ENCODE peak calls at places on chromosomes 3 and 15, in five cellular contexts. T is GM23338, C is MM.1S, I is neural progenitor cell, U is PC-3. X is an unnamed sample. For H3F3A, the result is how much of the 10 kb centered on the place peaks cover.

GRCh38 chr3:144112437-144112836 is 140.8 kb downstream of the DIPK2A start:
- DNase-seq in C (no peak), U (no peak), I (no peak), T (no peak), X (no peak)

GRCh38 chr3:186209810-186210752 is 101.2 kb upstream of the ETV5 start:
- DNase-seq in U (peak), T (peak), I (peak), C (no peak), X (peak)

GRCh38 chr15:82572311-82572710 is 32.1 kb upstream of the RPS17 start:
- DNase-seq in T (no peak), C (no peak), I (no peak), U (no peak), X (no peak)

GRCh38 chr3:46673151-46674030 is 20.1 kb downstream of the ALS2CL start:
- DNase-seq in C (no peak), T (no peak), U (no peak), I (no peak), X (no peak)

GRCh38 chr3:11601446-11602241 is 42.1 kb downstream of the VGLL4 start:
- DNase-seq in C (no peak), I (no peak), U (peak), T (no peak), X (no peak)

GRCh38 chr3:17581421-17582080 is 160.9 kb downstream of the TBC1D5 start:
- DNase-seq in C (no peak), U (peak), I (no peak), T (no peak), X (no peak)

GRCh38 chr15:37765809-37766208 is 168.6 kb upstream of the TMCO5A start:
- DNase-seq in I (no peak), U (no peak), C (peak), T (peak), X (no peak)

GRCh38 chr15:56468271-56468912 is 3.5 kb upstream of the MNS1 start:
- DNase-seq in U (no peak), I (no peak), T (no peak), C (peak), X (no peak)

GRCh38 chr3:192331749-192332385 is 395.5 kb downstream of the FGF12 start:
- DNase-seq in T (no peak), U (no peak), I (no peak), C (peak), X (no peak)

GRCh38 chr3:23804441-23805227 is 1.1 kb upstream of the UBE2E1 start:
- DNase-seq in I (no peak), C (no peak), T (no peak), U (peak), X (peak)

GRCh38 chr3:188707396-188708288 is 464.1 kb upstream of the TPRG1 start:
- DNase-seq in C (no peak), T (no peak), I (no peak), U (no peak), X (no peak)

GRCh38 chr3:146814601-146815315 is 209.6 kb upstream of the PLSCR5 start:
- DNase-seq in T (peak), C (no peak), U (no peak), I (no peak), X (no peak)

GRCh38 chr3:15428539-15428938 is 1.1 kb downstream of the EAF1 start:
- DNase-seq in U (peak), I (no peak), C (no peak), T (no peak), X (peak)

GRCh38 chr15:55289573-55290360 is at the start of gene RAB27A:
- DNase-seq in C (peak), T (peak), U (peak), I (peak), X (peak)

GRCh38 chr3:153503873-153504272 is 341.8 kb downstream of the RAP2B start:
- DNase-seq in I (no peak), T (no peak), U (peak), C (no peak), X (no peak)

GRCh38 chr3:56989434-56990294 is 70.8 kb upstream of the SPATA12 start:
- DNase-seq in I (no peak), T (no peak), U (no peak), C (no peak), X (no peak)

GRCh38 chr15:39461536-39462140 is 119.2 kb upstream of the THBS1 start:
- DNase-seq in C (no peak), I (no peak), T (no peak), U (no peak), X (no peak)

GRCh38 chr15:78492841-78493240 is 14.5 kb upstream of the HYKK start:
- DNase-seq in T (no peak), C (no peak), U (no peak), I (no peak), X (no peak)

GRCh38 chr15:71112429-71112828 is 2.8 kb upstream of the THSD4 start:
- DNase-seq in T (no peak), U (peak), I (no peak), C (no peak), X (peak)

GRCh38 chr3:128113817-128114794 is 9.5 kb downstream of the RUVBL1 start:
- DNase-seq in T (no peak), I (no peak), C (peak), U (no peak), X (no peak)

GRCh38 chr3:87761341-87761740 is 297.5 kb downstream of the CGGBP1 start:
- DNase-seq in I (no peak), U (no peak), T (no peak), C (no peak), X (no peak)

GRCh38 chr15:57747206-57747605 is 40.7 kb downstream of the POLR2M start:
- DNase-seq in C (no peak), T (peak), U (no peak), I (no peak), X (no peak)

GRCh38 chr3:187281191-187281714 is 10.3 kb downstream of the MASP1 start:
- DNase-seq in I (no peak), C (no peak), U (no peak), T (peak), X (no peak)

GRCh38 chr3:5275529-5275928 is 88.0 kb downstream of the EDEM1 start:
- DNase-seq in T (no peak), C (no peak), U (peak), I (no peak), X (no peak)

GRCh38 chr15:68730491-68731317 is 90.0 kb downstream of the ANP32A start:
- DNase-seq in I (peak), C (peak), U (peak), T (peak), X (peak)

GRCh38 chr15:39592500-39592899 is 11.6 kb downstream of the THBS1 start:
- DNase-seq in T (no peak), C (no peak), U (peak), I (no peak), X (no peak)

GRCh38 chr3:187719628-187720336 is 17.4 kb upstream of the RTP2 start:
- DNase-seq in I (peak), T (no peak), C (no peak), U (no peak), X (no peak)

GRCh38 chr3:72155391-72156064 is 370.6 kb upstream of the PROK2 start:
- DNase-seq in I (no peak), C (no peak), U (peak), T (no peak), X (no peak)

GRCh38 chr3:190382082-190382481 is 5.9 kb upstream of the CLDN16 start:
- DNase-seq in U (peak), T (no peak), I (no peak), C (no peak), X (no peak)

GRCh38 chr15:65386886-65387285 is 9.1 kb upstream of the IGDCC3 start:
- DNase-seq in U (no peak), C (no peak), I (no peak), T (no peak), X (no peak)

GRCh38 chr15:43795197-43795596 is 3.1 kb downstream of the SERF2 start:
- DNase-seq in U (no peak), C (no peak), T (no peak), I (no peak), X (no peak)

GRCh38 chr15:43794269-43795037 is 2.3 kb downstream of the SERF2 start:
- DNase-seq in C (no peak), I (no peak), U (no peak), T (no peak), X (no peak)

GRCh38 chr15:43793647-43794046 is 1.5 kb downstream of the SERF2 start:
- DNase-seq in I (no peak), T (no peak), U (no peak), C (no peak), X (no peak)

GRCh38 chr15:43791993-43792760 is at the start of gene SERF2:
- DNase-seq in T (peak), C (peak), I (peak), U (peak), X (peak)

GRCh38 chr15:43792761-43793493 is 807 bp downstream of the SERF2 start:
- DNase-seq in T (peak), I (peak), U (peak), C (no peak), X (no peak)
- H3F3A ChIP-seq in T (under half), I (under half), U (under half), C (under half), X (under half)

DNA sequence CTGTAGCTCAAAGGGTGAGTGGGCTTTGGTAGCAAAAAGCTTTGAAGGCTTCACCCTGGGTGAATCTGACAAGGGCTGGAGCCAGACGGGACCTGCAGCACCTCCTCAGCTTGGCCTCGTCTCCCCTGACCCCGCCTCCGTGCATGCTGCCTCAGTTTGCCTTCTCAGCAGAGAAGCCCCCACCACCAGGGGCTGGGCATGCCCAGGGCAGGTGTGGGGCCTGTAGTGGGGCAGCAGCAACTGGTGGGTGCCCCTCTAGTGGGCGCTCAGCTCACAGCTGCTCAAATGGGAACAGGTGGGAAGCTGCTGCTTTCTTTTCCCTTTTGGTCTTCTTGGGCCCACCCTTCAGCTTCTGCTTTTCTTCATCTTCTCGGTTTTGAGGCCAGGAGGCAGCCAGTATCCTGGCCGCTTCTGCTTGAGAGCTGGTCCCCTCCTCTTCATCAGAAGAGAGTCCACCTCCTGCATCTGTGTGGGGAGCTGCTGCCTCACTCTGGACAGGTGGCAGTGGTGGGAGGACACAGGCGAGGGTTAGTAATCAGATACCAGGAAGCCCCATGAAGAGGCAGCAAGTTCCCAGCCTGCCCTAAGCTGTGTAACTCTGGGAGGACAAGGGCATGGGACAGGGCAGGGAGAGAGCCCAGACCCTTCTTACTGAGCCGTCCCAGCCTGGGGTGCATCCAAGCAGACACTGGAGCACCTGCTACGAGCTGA is 21.0 kb downstream of the TMEM43 start:
- DNase-seq in C (no peak), T (peak), U (no peak), I (no peak), X (no peak)
- H2AFZ ChIP-seq in C (no peak), T (no peak), U (no peak), I (no peak), X (no peak)

GRCh38 chr3:184230081-184230602 is 757 bp downstream of the VWA5B2 start:
- DNase-seq in C (no peak), I (peak), T (peak), U (no peak), X (no peak)
- H3K4me3 ChIP-seq in C (peak), I (peak), T (peak), U (peak), X (peak)

GRCh38 chr15:75369897-75370581 is 1.6 kb upstream of the MAN2C1 start:
- DNase-seq in T (no peak), I (no peak), C (no peak), U (no peak), X (no peak)

GRCh38 chr15:75367913-75368688 is at the start of gene MAN2C1:
- DNase-seq in C (peak), T (peak), I (peak), U (peak), X (peak)

GRCh38 chr15:75368689-75369239 is 357 bp upstream of the MAN2C1 start:
- DNase-seq in U (no peak), I (no peak), C (no peak), T (no peak), X (no peak)

GRCh38 chr15:75371486-75371885 is 3.1 kb upstream of the MAN2C1 start:
- DNase-seq in I (no peak), U (no peak), T (no peak), C (no peak), X (no peak)

DNA sequence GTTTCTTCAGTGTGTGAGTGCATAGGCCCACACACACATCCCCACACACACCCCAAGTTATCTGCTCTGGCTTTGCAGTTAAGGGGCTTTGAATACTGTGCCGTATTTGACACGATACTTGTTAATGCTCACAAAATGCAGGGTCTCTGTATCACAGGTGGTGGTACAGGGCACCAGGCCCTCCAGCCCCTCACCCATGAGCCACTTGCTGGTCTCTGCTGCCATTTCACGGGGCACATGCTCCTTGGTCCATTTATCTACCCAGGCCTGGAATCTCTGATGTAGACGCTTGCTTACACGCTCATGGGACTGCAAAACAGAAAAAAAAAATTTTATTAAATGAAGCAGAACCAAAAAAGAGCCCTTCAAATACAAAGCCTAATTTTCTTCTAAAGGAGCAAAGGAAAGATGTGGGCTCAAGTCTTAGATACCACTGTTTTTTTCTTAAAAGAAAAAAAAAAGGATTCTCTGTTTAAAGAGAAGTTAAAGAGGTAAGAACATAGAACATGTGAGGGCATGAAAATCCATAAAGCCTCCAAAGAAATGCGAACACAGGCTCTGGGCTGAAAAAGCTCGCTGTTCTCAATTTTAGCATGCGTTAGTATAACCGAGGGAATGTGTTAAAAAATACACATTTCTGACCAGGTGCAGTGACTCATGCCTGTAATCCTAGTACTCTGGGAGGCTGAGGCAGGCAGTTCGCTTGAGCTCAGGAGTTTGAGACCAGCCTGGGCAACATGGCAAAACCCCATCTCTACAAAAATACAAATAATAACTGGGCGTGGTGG is 3.7 kb upstream of the MAN2C1 start:
- DNase-seq in T (no peak), C (no peak), I (no peak), U (no peak), X (no peak)
- H3F3A ChIP-seq in T (under half), C (under half), I (under half), U (under half), X (under half)

DNA sequence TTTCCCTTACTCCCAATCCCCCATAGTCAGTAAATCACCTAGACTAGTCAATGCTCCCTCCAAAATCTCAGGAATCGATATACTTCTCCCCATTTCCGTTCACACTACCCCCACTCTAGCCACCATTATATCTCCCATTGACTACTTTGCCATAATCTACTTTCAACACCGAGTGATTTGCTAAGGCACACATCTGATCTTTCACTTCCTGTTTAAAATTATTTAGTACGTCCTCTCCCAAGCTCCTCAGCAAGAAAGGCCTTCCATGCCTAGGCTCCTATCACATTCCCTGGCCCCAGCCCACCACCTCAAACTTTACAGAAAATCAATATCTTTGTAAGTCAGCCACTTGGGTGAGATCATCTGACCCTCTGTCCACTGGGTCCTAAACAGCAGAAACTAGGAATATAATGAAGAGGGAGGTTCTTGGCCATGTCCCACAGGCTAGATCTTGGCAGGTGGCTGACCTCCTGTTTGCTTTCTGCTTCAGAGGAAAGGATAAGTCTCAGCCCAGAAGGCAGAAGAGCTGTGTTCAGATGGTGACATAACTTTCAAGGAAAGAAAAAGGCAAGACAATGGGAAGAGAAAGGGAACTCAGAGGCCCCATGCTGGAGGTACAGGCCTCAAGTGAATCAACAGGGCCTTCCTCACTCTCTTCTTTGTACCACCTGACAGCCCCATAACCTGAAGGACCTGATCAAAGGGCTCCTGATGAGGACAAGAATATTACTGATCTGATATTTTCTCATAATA is 103.0 kb downstream of the RPL22L1 start:
- DNase-seq in T (no peak), C (no peak), I (no peak), U (no peak), X (no peak)
- H2AFZ ChIP-seq in T (no peak), C (no peak), I (no peak), U (no peak), X (no peak)

GRCh38 chr15:22950211-22950990 is 29.8 kb downstream of the CYFIP1 start:
- DNase-seq in T (no peak), U (no peak), I (no peak), C (no peak), X (no peak)

GRCh38 chr15:22949074-22949547 is 31.1 kb downstream of the CYFIP1 start:
- DNase-seq in T (peak), C (no peak), I (peak), U (peak), X (no peak)

GRCh38 chr15:22951381-22952280 is 28.5 kb downstream of the CYFIP1 start:
- DNase-seq in T (no peak), U (no peak), C (no peak), I (no peak), X (no peak)

GRCh38 chr15:22952826-22953579 is 27.2 kb downstream of the CYFIP1 start:
- DNase-seq in I (peak), U (no peak), C (no peak), T (peak), X (no peak)

DNA sequence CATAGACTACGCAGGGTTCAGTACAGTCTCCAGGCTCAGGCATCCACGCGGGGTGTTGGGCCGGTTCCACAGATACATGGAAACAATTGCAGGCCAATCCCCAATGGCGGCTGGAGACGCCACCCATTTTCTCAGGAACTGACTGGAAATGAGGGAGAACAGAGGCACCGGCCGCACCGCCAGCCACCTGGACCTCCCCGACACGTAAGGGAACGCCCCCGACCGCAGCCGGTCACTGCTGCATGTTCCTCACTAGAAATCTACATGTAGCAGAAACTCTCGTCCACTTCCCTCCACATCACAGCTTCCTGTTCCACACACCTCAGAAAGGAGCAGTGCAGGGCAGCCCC is 29.2 kb downstream of the CYFIP1 start:
- DNase-seq in I (no peak), T (no peak), C (no peak), U (no peak), X (no peak)
- H3K4me3 ChIP-seq in I (no peak), T (no peak), C (no peak), U (no peak), X (no peak)

GRCh38 chr15:92914103-92914499 is 14.0 kb downstream of the CHD2 start:
- DNase-seq in U (no peak), C (no peak), T (peak), I (no peak), X (no peak)
- H3F3A ChIP-seq in U (under half), C (under half), T (under half), I (half or more), X (half or more)

GRCh38 chr3:112605285-112605684 is 35.7 kb downstream of the CCDC80 start:
- DNase-seq in I (no peak), C (no peak), T (peak), U (peak), X (no peak)
- H2AFZ ChIP-seq in I (no peak), C (no peak), T (no peak), U (no peak), X (no peak)